ENCODE peak calls at places on chromosomes 2 and 18, in six cellular contexts. V, R, E, U, Q and N are unnamed samples.

GRCh38 chr2:7666561-7667259 is 749.5 kb downstream of the RNF144A start:
- DNase-seq in V (no peak), R (no peak), E (no peak), U (no peak), Q (no peak), N (no peak)

GRCh38 chr2:230582851-230583283 is 129.8 kb upstream of the CAB39 start:
- DNase-seq in V (peak; percentile 88), R (no peak), E (no peak), U (no peak), Q (no peak), N (no peak)

GRCh38 chr2:161343235-161343634 is 35.0 kb downstream of the PSMD14 start:
- DNase-seq in V (no peak), R (no peak), E (no peak), U (no peak), Q (no peak), N (no peak)

GRCh38 chr18:76937597-76937996 is 115.2 kb downstream of the ZNF236 start:
- DNase-seq in V (no peak), R (no peak), E (no peak), U (no peak), Q (no peak), N (no peak)

GRCh38 chr2:16625201-16625729 is 40.4 kb downstream of the CYRIA start:
- DNase-seq in V (no peak), R (peak; percentile 50), E (no peak), U (no peak), Q (no peak), N (no peak)

GRCh38 chr18:55833543-55833942 is 245.6 kb upstream of the TCF4 start:
- DNase-seq in V (no peak), R (no peak), E (no peak), U (no peak), Q (no peak), N (no peak)

GRCh38 chr2:189836644-189837043 is 52.4 kb downstream of the PMS1 start:
- DNase-seq in V (no peak), R (no peak), E (no peak), U (no peak), Q (no peak), N (no peak)

GRCh38 chr18:32389868-32390267 is 80.8 kb downstream of the GAREM1 start:
- DNase-seq in V (no peak), R (peak; percentile 57), E (peak; percentile 69), U (peak; percentile 92), Q (peak; percentile 80), N (peak; percentile 69)

GRCh38 chr2:237379636-237380035 is 34.3 kb downstream of the COL6A3 start:
- DNase-seq in V (no peak), R (no peak), E (no peak), U (no peak), Q (no peak), N (no peak)

GRCh38 chr2:174692256-174692830 is 71.9 kb downstream of the CHRNA1 start:
- DNase-seq in V (no peak), R (no peak), E (no peak), U (no peak), Q (no peak), N (no peak)

GRCh38 chr2:145323512-145323911 is 803.6 kb upstream of the ZEB2 start:
- DNase-seq in V (no peak), R (no peak), E (no peak), U (no peak), Q (no peak), N (no peak)

GRCh38 chr2:109473006-109473380 is 140.8 kb downstream of the SEPTIN10 start:
- DNase-seq in V (no peak), R (no peak), E (no peak), U (no peak), Q (no peak), N (no peak)

GRCh38 chr2:109473616-109474318 is 140.0 kb downstream of the SEPTIN10 start:
- DNase-seq in V (no peak), R (no peak), E (no peak), U (no peak), Q (no peak), N (peak; percentile 34)

GRCh38 chr2:109471656-109472055 is 142.1 kb downstream of the SEPTIN10 start:
- DNase-seq in V (no peak), R (no peak), E (no peak), U (no peak), Q (no peak), N (no peak)

GRCh38 chr2:109474319-109474825 is 139.4 kb downstream of the SEPTIN10 start:
- DNase-seq in V (no peak), R (no peak), E (no peak), U (no peak), Q (no peak), N (no peak)

DNA sequence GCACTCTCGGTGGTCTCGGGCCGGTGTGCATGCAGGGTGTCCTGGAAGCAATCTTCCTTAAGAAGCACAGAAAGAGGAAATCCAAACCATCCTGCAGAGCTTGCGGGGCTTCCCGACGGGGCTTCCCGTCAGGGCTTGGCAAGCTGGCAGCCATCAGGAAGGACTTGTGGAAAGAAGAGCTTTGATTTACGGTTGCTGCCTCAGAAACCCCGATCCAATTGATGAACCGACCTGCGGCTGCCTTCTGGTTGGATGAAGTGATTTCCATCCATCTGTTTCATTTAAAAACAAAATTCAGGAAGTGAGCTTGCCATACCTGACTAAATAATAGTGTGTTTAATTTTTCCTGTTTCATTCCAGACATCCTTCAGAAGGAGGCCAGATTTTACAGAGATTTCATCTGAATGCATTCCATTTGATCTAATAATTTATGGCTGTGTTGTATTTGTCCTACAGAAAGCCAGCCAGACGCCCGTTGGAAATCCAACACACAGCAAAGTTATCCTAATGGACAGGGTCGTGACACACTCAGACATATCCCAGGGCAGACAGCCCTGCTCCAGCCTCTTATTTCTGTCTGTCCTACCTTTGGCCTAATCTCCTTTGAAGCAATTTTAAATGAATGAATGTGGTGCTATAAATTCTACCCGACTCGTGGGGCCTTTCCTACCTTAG is 141.3 kb downstream of the SEPTIN10 start:
- DNase-seq in V (no peak), R (no peak), E (no peak), U (no peak), Q (no peak), N (no peak)
- H3K4me1 ChIP-seq in V (peaks cover 11% of the 10 kb centered on the region), R (no peaks in the 10 kb centered on the region), E (peaks cover 54% of the 10 kb centered on the region), U (no peaks in the 10 kb centered on the region), Q (no peaks in the 10 kb centered on the region), N (no peaks in the 10 kb centered on the region)

DNA sequence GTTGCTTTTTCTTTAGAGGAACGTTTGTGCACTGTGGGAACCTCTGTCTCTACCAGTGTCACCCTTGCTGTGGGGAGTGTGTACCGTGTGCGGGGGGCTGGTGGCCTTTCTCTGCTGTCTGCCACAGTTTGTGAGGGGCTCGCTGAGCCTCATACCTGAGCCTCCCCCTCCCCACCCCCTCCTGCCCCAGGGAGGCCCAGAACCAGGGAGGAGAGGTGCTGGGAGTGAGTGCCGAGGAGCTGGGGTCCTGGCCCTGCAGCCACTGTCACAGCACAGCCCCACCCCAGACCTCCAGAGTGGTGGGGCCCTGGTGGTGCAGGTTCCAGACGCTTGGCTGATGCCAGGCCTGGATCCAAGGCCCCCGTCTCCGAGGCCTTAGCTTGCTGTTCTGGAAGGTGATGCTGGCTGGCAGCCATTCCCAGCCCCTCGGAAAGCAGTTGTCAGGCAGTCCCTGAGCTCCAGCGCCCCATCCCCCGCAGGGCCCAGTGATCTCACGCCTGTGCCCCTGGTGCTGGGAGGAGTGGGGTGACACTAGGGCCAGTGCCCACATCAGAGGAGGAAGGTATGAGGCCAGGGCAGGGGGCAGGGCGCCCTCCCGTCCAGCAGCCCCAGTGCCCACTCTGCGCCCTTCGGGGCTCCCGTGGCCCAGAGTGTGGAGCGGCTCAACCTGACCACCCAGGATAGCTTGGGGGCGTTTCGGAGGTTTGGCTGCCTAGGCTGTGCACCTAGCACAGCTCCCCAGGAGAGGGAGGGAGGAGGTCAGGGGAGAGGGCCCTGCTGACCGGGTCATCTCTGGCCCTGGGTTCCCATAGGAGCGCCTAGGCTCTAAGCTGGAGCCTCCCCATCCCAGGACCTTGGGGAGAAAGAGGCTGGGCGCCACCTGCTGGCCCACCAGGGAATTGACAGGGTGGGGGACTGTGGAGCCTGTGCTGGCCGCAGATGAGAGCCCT is 53.0 kb upstream of the ALPP start:
- DNase-seq in V (no peak), R (peak; percentile 46), E (peak; percentile 59), U (peak; percentile 62), Q (peak; percentile 79), N (peak; percentile 31)
- H3K27ac ChIP-seq in V (no peak overlapping the region), R (no peak overlapping the region), E (no peak overlapping the region), U (no peak overlapping the region), Q (no peak overlapping the region), N (no peak overlapping the region)

DNA sequence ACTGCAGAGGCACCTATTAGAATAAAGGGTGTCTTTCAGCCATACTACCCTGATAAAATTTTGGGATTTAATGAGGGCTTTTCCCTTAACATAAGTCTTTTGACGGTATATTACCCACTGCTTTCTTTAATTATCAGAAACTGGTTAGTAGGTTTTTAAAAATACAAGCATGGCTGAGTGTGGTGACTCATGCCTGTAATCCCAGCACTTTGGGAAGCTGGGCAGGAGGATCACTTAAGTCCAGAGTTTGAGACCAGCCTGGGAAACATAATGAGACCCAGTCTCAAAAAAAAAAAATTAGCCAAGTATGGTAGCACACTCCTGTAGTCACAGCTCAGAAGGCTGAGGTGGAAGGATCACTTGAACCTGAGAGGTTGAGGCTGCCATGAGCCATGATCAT is 16.1 kb downstream of the CPSF3 start:
- DNase-seq in V (no peak), R (no peak), E (no peak), U (no peak), Q (no peak), N (no peak)
- H3K36me3 ChIP-seq in V (no peaks in the 10 kb centered on the region), R (peaks cover 13% of the 10 kb centered on the region), E (peaks cover 93% of the 10 kb centered on the region), U (peaks cover 99% of the 10 kb centered on the region), Q (peaks cover 78% of the 10 kb centered on the region), N (peaks cover 11% of the 10 kb centered on the region)

GRCh38 chr2:217959723-217960122 is 43.1 kb downstream of the TNS1 start:
- DNase-seq in V (no peak), R (peak; percentile 68), E (no peak), U (no peak), Q (no peak), N (no peak)
- H3K4me1 ChIP-seq in V (no peaks in the 10 kb centered on the region), R (peaks cover 38% of the 10 kb centered on the region), E (peaks cover 96% of the 10 kb centered on the region), U (peaks cover 14% of the 10 kb centered on the region), Q (no peaks in the 10 kb centered on the region), N (peaks cover under 1% of the 10 kb centered on the region)